ENCODE peak calls at places on chromosomes 16 and 17, in six cellular contexts. One of them, this sample, is unnamed.

GRCh38 chr17:63181856-63182255 is 215.8 kb downstream of the TANC2 start:
- DNase-seq in choroid plexus epithelial cell: no peak
- DNase-seq in HEK293T: no peak
- DNase-seq in anterior cingulate cortex: no peak
- DNase-seq in M059J: no peak
- DNase-seq in central memory CD4-positive, alpha-beta T cell: no peak
- DNase-seq in this sample: no peak

GRCh38 chr17:9512323-9513168 is 63.1 kb downstream of the STX8 start:
- DNase-seq in choroid plexus epithelial cell: peak; percentile 82
- DNase-seq in HEK293T: no peak
- DNase-seq in anterior cingulate cortex: no peak
- DNase-seq in M059J: peak; percentile 78
- DNase-seq in central memory CD4-positive, alpha-beta T cell: no peak
- DNase-seq in this sample: no peak

GRCh38 chr16:76428858-76429257 is 151.7 kb downstream of the CNTNAP4 start:
- DNase-seq in choroid plexus epithelial cell: no peak
- DNase-seq in HEK293T: no peak
- DNase-seq in anterior cingulate cortex: no peak
- DNase-seq in M059J: peak; percentile 4
- DNase-seq in central memory CD4-positive, alpha-beta T cell: no peak
- DNase-seq in this sample: no peak

GRCh38 chr17:78774456-78774855 is 7.6 kb downstream of the CYTH1 start:
- DNase-seq in choroid plexus epithelial cell: no peak
- DNase-seq in HEK293T: no peak
- DNase-seq in anterior cingulate cortex: no peak
- DNase-seq in M059J: no peak
- DNase-seq in central memory CD4-positive, alpha-beta T cell: no peak
- DNase-seq in this sample: no peak

GRCh38 chr16:57039148-57039812 is 49.9 kb downstream of the NLRC5 start:
- DNase-seq in choroid plexus epithelial cell: peak; percentile 92
- DNase-seq in HEK293T: no peak
- DNase-seq in anterior cingulate cortex: no peak
- DNase-seq in M059J: no peak
- DNase-seq in central memory CD4-positive, alpha-beta T cell: no peak
- DNase-seq in this sample: no peak

GRCh38 chr16:78175287-78175686 is 75.8 kb downstream of the WWOX start:
- DNase-seq in choroid plexus epithelial cell: no peak
- DNase-seq in HEK293T: no peak
- DNase-seq in anterior cingulate cortex: no peak
- DNase-seq in M059J: peak; percentile 7
- DNase-seq in central memory CD4-positive, alpha-beta T cell: no peak
- DNase-seq in this sample: no peak

GRCh38 chr17:12851901-12852435 is 62.7 kb downstream of the ARHGAP44 start:
- DNase-seq in choroid plexus epithelial cell: no peak
- DNase-seq in HEK293T: no peak
- DNase-seq in anterior cingulate cortex: no peak
- DNase-seq in M059J: no peak
- DNase-seq in central memory CD4-positive, alpha-beta T cell: no peak
- DNase-seq in this sample: no peak

GRCh38 chr17:68054296-68054900 is 18.9 kb downstream of the KPNA2 start:
- DNase-seq in choroid plexus epithelial cell: peak; percentile 71
- DNase-seq in HEK293T: no peak
- DNase-seq in anterior cingulate cortex: peak; percentile 3
- DNase-seq in M059J: peak; percentile 69
- DNase-seq in central memory CD4-positive, alpha-beta T cell: no peak
- DNase-seq in this sample: no peak

GRCh38 chr16:53457670-53458069 is 23.4 kb downstream of the RBL2 start:
- DNase-seq in choroid plexus epithelial cell: peak; percentile 12
- DNase-seq in HEK293T: no peak
- DNase-seq in anterior cingulate cortex: no peak
- DNase-seq in M059J: peak; percentile 13
- DNase-seq in central memory CD4-positive, alpha-beta T cell: peak; percentile 91
- DNase-seq in this sample: no peak

GRCh38 chr17:45241315-45242011 is 19.8 kb downstream of the FMNL1 start:
- DNase-seq in choroid plexus epithelial cell: no peak
- DNase-seq in HEK293T: no peak
- DNase-seq in anterior cingulate cortex: peak; percentile 28
- DNase-seq in M059J: no peak
- DNase-seq in central memory CD4-positive, alpha-beta T cell: no peak
- DNase-seq in this sample: no peak

GRCh38 chr16:84379731-84380369 is 11.5 kb downstream of the ATP2C2 start:
- DNase-seq in choroid plexus epithelial cell: no peak
- DNase-seq in HEK293T: no peak
- DNase-seq in anterior cingulate cortex: no peak
- DNase-seq in M059J: no peak
- DNase-seq in central memory CD4-positive, alpha-beta T cell: no peak
- DNase-seq in this sample: no peak

GRCh38 chr17:29590261-29590978 is 972 bp upstream of the GIT1 start:
- DNase-seq in choroid plexus epithelial cell: peak; percentile 48
- DNase-seq in HEK293T: no peak
- DNase-seq in anterior cingulate cortex: no peak
- DNase-seq in M059J: peak; percentile 70
- DNase-seq in central memory CD4-positive, alpha-beta T cell: no peak
- DNase-seq in this sample: no peak